ENCODE peak calls at places on chromosome 3, in nine cellular contexts. E is stimulated activated naive B cell treated with anti-CD40 and anti-IgM and Interleukin-4, amounts not matched to agents 10 μg/mL and 1 μg/mL and 100 μg/mL, for 72 hours; C is choroid plexus epithelial cell; Q is stomach; T is CD8-positive, alpha-beta memory T cell; U is head of caudate nucleus; I is NCI-H1048; K is activated CD8-positive, alpha-beta memory T cell treated with anti-CD3 and anti-CD28 coated beads for 48 hours; B is retina. R is an unnamed sample.

GRCh38 chr3:14340960-14341708 is 61.3 kb upstream of the SLC6A6 start:
- DNase-seq in C (no peak), T (no peak), U (no peak), B (no peak), E (no peak), K (no peak), Q (no peak), I (no peak), R (no peak)

GRCh38 chr3:197564097-197564843 is 8.5 kb upstream of the BDH1 start:
- DNase-seq in B (no peak), Q (no peak), E (no peak), T (no peak), K (no peak), I (no peak), C (no peak), U (no peak), R (no peak)

GRCh38 chr3:64086479-64086878 is 63.2 kb upstream of the PSMD6 start:
- DNase-seq in U (no peak), I (no peak), B (no peak), E (no peak), Q (no peak), K (no peak), T (no peak), C (no peak), R (no peak)

GRCh38 chr3:105829879-105830622 is 38.8 kb downstream of the CBLB start:
- DNase-seq in T (peak), C (peak), K (no peak), I (no peak), B (no peak), Q (no peak), E (no peak), U (no peak), R (no peak)

GRCh38 chr3:50100956-50101845 is 12.5 kb downstream of the RBM5 start:
- DNase-seq in E (no peak), K (no peak), B (no peak), Q (no peak), U (no peak), T (no peak), I (no peak), C (no peak), R (no peak)

GRCh38 chr3:167835359-167835758 is 99.8 kb downstream of the SERPINI1 start:
- DNase-seq in B (no peak), I (no peak), C (no peak), K (no peak), Q (no peak), E (no peak), U (no peak), T (no peak), R (no peak)

GRCh38 chr3:125160911-125161371 is 51.6 kb downstream of the SLC12A8 start:
- DNase-seq in Q (no peak), K (no peak), U (no peak), C (no peak), E (no peak), T (no peak), B (no peak), I (no peak), R (no peak)

GRCh38 chr3:10983219-10983916 is 9.2 kb upstream of the SLC6A1 start:
- DNase-seq in T (no peak), Q (peak), E (peak), I (no peak), K (no peak), B (no peak), C (peak), U (peak), R (no peak)

GRCh38 chr3:72281551-72281950 is 496.6 kb upstream of the PROK2 start:
- DNase-seq in B (no peak), U (no peak), E (no peak), I (no peak), T (no peak), K (no peak), C (no peak), Q (no peak), R (no peak)